ENCODE peak calls at places on chromosomes 11 and 22, in four cellular contexts. J, U, O and V are unnamed samples.

GRCh38 chr22:41367039-41367679 is 14.6 kb upstream of the TEF start:
- DNase-seq in J (peak), U (peak), O (no peak), V (peak)

GRCh38 chr11:120027546-120028180 is 110.2 kb downstream of the TRIM29 start:
- DNase-seq in J (no peak), U (no peak), O (no peak), V (no peak)

GRCh38 chr11:8097926-8098325 is 16.9 kb downstream of the TUB start:
- DNase-seq in J (no peak), U (no peak), O (no peak), V (no peak)

GRCh38 chr11:127693686-127694085 is 693.1 kb upstream of the KIRREL3 start:
- DNase-seq in J (no peak), U (no peak), O (no peak), V (no peak)

GRCh38 chr22:32271389-32271788 is 16.2 kb upstream of the SLC5A4 start:
- DNase-seq in J (no peak), U (no peak), O (no peak), V (no peak)

GRCh38 chr11:87769626-87770025 is 405.6 kb downstream of the RAB38 start:
- DNase-seq in J (no peak), U (no peak), O (no peak), V (no peak)

GRCh38 chr22:30241576-30242371 is 4.8 kb downstream of the LIF start:
- DNase-seq in J (no peak), U (peak), O (no peak), V (no peak)

GRCh38 chr11:57345555-57346151 is 7.5 kb downstream of the P2RX3 start:
- DNase-seq in J (peak), U (peak), O (peak), V (peak)

GRCh38 chr11:12182650-12183511 is 72.5 kb downstream of the MICAL2 start:
- DNase-seq in J (peak), U (peak), O (peak), V (peak)

GRCh38 chr11:3147257-3147619 is 17.9 kb downstream of the OSBPL5 start:
- DNase-seq in J (peak), U (no peak), O (no peak), V (no peak)

GRCh38 chr11:95697614-95698408 is 91.8 kb downstream of the FAM76B start:
- DNase-seq in J (no peak), U (peak), O (no peak), V (no peak)

GRCh38 chr11:65380460-65381126 is 1.9 kb downstream of the SLC25A45 start:
- DNase-seq in J (no peak), U (no peak), O (peak), V (no peak)

GRCh38 chr11:316031-316701 is 2.3 kb downstream of the IFITM1 start:
- DNase-seq in J (no peak), U (no peak), O (no peak), V (no peak)

GRCh38 chr22:41445171-41446056 is 1.2 kb downstream of the TOB2 start:
- DNase-seq in J (peak), U (no peak), O (no peak), V (no peak)

GRCh38 chr11:14904745-14905103 is 12.7 kb upstream of the CYP2R1 start:
- DNase-seq in J (peak), U (peak), O (no peak), V (peak)

GRCh38 chr11:9176550-9176949 is 85.2 kb upstream of the SCUBE2 start:
- DNase-seq in J (peak), U (no peak), O (no peak), V (no peak)

GRCh38 chr11:2582958-2583604 is 116.7 kb downstream of the KCNQ1OT1 start:
- DNase-seq in J (no peak), U (no peak), O (no peak), V (no peak)

GRCh38 chr22:39688186-39688768 is 117.7 kb downstream of the CACNA1I start:
- DNase-seq in J (no peak), U (no peak), O (no peak), V (no peak)

GRCh38 chr11:91303754-91304153 is 920.9 kb upstream of the FAT3 start:
- DNase-seq in J (no peak), U (no peak), O (no peak), V (no peak)

GRCh38 chr11:116790167-116791001 is 1.3 kb downstream of the APOA5 start:
- DNase-seq in J (no peak), U (no peak), O (no peak), V (no peak)

GRCh38 chr22:33894515-33894914 is 25.8 kb downstream of the LARGE1 start:
- DNase-seq in J (no peak), U (no peak), O (no peak), V (no peak)

GRCh38 chr11:1749020-1749758 is 1.2 kb downstream of the IFITM10 start:
- DNase-seq in J (peak), U (peak), O (no peak), V (no peak)

GRCh38 chr22:32661296-32661695 is 140.2 kb upstream of the TIMP3 start:
- DNase-seq in J (peak), U (peak), O (no peak), V (peak)

GRCh38 chr11:70440206-70440605 is 41.9 kb downstream of the CTTN start:
- DNase-seq in J (no peak), U (no peak), O (no peak), V (no peak)

GRCh38 chr11:15665368-15665871 is 550.7 kb downstream of the INSC start:
- DNase-seq in J (no peak), U (peak), O (peak), V (no peak)

GRCh38 chr11:47551086-47551485 is 1.8 kb downstream of the CELF1 start:
- DNase-seq in J (peak), U (peak), O (no peak), V (no peak)

GRCh38 chr11:65506770-65507485 is 8.1 kb downstream of the MALAT1 start:
- DNase-seq in J (peak), U (peak), O (peak), V (peak)

GRCh38 chr11:46918087-46918751 is at the start of gene LRP4:
- DNase-seq in J (peak), U (peak), O (peak), V (no peak)

GRCh38 chr22:22867996-22868715 is 19.5 kb upstream of the IGLL5 start:
- DNase-seq in J (no peak), U (no peak), O (no peak), V (no peak)

GRCh38 chr11:9285850-9286587 is 20.9 kb upstream of the DENND5A start:
- DNase-seq in J (peak), U (no peak), O (no peak), V (no peak)

GRCh38 chr11:16402654-16403447 is 46.5 kb upstream of the SOX6 start:
- DNase-seq in J (no peak), U (no peak), O (no peak), V (no peak)

GRCh38 chr11:124915541-124916369 is 3.3 kb upstream of the HEPN1 start:
- DNase-seq in J (peak), U (peak), O (no peak), V (no peak)

GRCh38 chr22:41831383-41831782 is 1.5 kb upstream of the SREBF2 start:
- DNase-seq in J (peak), U (peak), O (no peak), V (no peak)

GRCh38 chr11:134727636-134728035 is 315.6 kb upstream of the B3GAT1 start:
- DNase-seq in J (no peak), U (no peak), O (no peak), V (no peak)

GRCh38 chr22:24481641-24482040 is 13.5 kb upstream of the UPB1 start:
- DNase-seq in J (no peak), U (no peak), O (no peak), V (no peak)

GRCh38 chr11:1499261-1499890 is 12.8 kb upstream of the MOB2 start:
- DNase-seq in J (no peak), U (no peak), O (no peak), V (no peak)

GRCh38 chr22:49332691-49333090 is 495.0 kb downstream of the BRD1 start:
- DNase-seq in J (no peak), U (no peak), O (no peak), V (no peak)

GRCh38 chr22:38174626-38175025 is 7.0 kb downstream of the PLA2G6 start:
- DNase-seq in J (no peak), U (no peak), O (no peak), V (no peak)

GRCh38 chr11:64610596-64610995 is 19.6 kb downstream of the SLC22A12 start:
- DNase-seq in J (no peak), U (no peak), O (no peak), V (no peak)

GRCh38 chr11:68122936-68123539 is 1.9 kb upstream of the CHKA start:
- DNase-seq in J (no peak), U (no peak), O (peak), V (no peak)

DNA sequence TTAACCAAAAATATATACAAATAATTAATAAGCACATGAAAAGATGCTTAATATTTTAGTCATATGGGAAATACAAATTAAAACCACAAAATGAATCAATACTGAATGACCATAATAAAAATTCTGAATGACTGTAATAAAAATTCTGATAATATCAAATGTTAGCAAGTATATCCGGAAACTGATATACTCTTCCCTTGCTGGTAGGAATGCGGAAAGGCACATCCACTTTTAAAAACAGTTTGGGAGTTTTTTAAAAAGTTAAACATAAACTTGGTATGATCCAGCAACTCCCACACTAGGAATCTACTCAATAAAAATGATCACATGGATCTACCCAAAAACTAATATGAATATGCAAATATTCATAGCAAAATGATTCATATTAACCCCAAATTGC is 30.8 kb upstream of the GRIA4 start:
- DNase-seq in J (peak), U (no peak), O (no peak), V (no peak)
- TF ChIP-seq CTCF in J (no peak), U (no peak), O (no peak), V (no peak)

DNA sequence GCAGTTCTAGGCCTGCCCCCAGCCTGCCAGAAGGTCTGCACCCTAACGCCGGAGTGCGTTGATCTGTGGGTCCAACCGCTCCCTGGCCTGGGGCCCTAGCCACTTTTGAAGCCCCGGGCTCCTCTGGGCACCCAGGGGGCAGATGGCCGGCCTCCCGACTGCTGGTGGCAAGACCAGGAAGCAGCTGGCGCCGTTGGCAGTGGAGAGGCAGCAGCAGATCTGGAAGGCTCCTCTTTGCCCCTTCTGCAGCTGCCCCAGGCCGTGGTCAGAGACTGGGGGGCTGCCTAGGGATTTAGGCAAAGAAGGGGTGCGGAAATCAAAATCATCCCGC is 445 bp upstream of the VWCE start:
- DNase-seq in J (peak), U (no peak), O (no peak), V (no peak)
- H3K4me3 ChIP-seq in J (peak), U (peak), O (peak), V (peak)

GRCh38 chr22:37145415-37146385 is 4.0 kb downstream of the IL2RB start:
- DNase-seq in J (no peak), U (peak), O (no peak), V (no peak)

GRCh38 chr22:37147186-37147990 is 2.3 kb downstream of the IL2RB start:
- DNase-seq in J (no peak), U (no peak), O (no peak), V (no peak)

GRCh38 chr22:37146507-37147180 is 3.1 kb downstream of the IL2RB start:
- DNase-seq in J (no peak), U (no peak), O (no peak), V (no peak)

GRCh38 chr22:37148742-37149665 is 712 bp downstream of the IL2RB start:
- DNase-seq in J (no peak), U (no peak), O (no peak), V (no peak)

DNA sequence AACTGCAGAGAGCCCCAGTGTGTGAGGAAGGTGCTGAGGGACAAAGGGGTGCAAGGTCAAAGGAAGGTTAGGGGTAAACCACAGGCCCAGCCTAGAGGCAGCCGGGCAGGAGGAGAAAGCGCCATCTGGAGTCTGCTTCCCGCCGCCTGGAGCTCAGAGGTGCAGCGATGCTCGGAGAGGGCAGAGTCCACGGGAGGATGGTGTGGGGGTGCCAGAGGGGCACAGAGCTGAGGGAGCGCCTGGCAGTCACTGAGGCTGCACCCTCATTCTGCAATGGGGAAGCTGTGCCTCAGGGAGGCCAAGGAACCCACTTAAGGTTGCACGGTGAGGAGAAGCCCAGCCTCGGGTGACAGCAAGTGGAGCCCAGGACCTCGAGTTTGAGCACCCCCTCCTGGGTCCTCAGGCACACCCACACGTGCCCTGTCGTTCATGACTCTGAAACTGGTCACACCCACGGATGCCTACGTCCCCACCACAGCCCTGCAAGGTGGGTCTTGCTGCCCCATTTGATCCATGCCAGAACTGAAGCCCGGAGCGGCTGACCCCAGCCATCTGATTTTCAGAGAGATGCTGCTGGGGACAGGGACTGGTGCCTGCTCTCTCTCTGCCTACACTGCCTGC is 1.6 kb downstream of the IL2RB start:
- DNase-seq in J (no peak), U (no peak), O (no peak), V (no peak)
- TF ChIP-seq CTCF in J (no peak), U (no peak), O (peak), V (no peak)

DNA sequence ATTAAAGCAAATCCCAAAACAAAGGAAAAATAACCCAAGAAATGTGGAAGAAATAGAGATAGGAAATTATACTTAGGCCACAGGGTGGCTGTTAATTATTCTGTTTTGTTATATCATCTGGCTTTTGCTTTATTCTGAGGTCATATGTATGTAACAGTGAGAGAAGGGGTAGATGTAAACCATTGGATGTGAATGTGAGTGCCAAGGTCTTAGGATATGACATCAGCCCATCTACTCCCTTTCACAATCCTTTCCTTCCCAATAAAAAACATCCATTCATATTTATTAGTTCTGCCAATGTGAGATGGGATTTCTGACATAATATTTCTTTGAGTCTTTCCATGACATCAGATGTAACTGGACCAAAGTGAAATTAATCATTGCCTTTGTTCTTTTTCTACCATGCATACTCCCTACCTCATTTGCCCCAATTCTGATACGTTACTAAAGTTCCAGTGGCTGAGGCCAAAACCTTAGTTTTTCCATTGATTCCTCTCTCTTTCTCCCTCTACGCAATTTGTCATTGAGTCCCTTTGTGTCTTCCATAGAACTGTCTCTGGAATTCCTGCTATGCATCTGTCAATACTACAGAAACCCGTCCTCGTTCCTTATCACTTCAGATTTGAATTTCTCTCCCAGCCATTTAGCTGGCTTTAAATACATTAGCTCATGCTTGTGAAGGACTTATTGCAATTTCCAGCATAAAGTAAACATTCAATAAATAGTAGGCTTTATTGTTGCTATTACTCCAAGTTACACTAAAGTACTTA is 170.3 kb downstream of the ARHGAP42 start:
- DNase-seq in J (no peak), U (no peak), O (no peak), V (no peak)
- H3K4me3 ChIP-seq in J (no peak), U (no peak), O (no peak), V (no peak)

GRCh38 chr22:20002098-20002497 is 14.5 kb downstream of the ARVCF start:
- DNase-seq in J (no peak), U (no peak), O (no peak), V (no peak)

GRCh38 chr22:19998232-19998951 is 18.2 kb downstream of the ARVCF start:
- DNase-seq in J (no peak), U (no peak), O (no peak), V (no peak)

GRCh38 chr22:20001082-20001638 is 15.5 kb downstream of the ARVCF start:
- DNase-seq in J (no peak), U (no peak), O (no peak), V (no peak)

GRCh38 chr22:19998991-19999820 is 17.4 kb downstream of the ARVCF start:
- DNase-seq in J (no peak), U (no peak), O (no peak), V (no peak)

DNA sequence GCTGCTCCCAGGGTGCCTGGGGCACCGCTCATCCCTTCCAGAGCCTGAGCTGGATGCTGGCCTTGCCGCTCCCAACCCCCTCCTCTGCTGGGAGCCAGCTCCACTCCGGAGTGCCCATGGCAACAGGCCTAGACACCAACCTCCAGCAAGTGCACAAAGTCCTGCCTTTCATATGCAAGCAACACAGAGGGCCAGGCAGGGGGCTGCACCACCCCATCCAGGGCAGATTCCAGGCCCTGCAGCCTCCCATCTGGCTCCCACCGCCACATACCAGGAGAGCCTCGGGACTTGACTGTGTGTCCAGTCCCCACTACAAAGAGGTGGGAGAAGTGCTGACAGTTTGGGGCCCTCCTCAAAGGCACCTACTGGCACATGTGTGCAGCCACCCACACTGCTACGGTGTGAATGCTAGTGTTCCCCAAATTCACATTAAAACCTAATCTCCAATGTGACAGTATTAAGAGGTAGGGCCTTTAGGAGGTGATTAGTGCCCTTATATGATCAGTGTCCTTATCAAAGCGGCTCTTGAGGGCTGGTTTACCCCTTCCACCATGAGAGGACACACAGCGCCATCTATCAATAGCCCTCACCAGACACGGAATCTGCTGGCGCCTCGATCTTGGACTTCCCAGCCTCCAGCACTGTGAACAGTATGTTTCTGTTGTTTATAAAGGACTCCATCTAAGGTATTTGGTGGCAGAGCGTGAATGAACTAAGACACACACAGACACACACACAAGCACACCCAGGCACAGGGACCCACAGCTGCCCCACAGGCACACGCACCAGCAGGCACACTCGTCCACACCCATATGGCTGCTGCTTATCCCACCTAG is 16.2 kb downstream of the ARVCF start:
- DNase-seq in J (no peak), U (no peak), O (no peak), V (no peak)
- TF ChIP-seq CTCF in J (no peak), U (no peak), O (no peak), V (no peak)

GRCh38 chr22:36991220-36991619 is 28.0 kb downstream of the TST start:
- DNase-seq in J (no peak), U (no peak), O (no peak), V (no peak)

GRCh38 chr22:36985490-36985889 is 33.8 kb downstream of the TST start:
- DNase-seq in J (no peak), U (no peak), O (no peak), V (no peak)

GRCh38 chr22:36982136-36982535 is 37.1 kb downstream of the TST start:
- DNase-seq in J (no peak), U (no peak), O (no peak), V (no peak)

GRCh38 chr22:36986242-36986821 is 32.9 kb downstream of the TST start:
- DNase-seq in J (peak), U (no peak), O (no peak), V (no peak)

GRCh38 chr22:36988075-36988474 is 31.2 kb downstream of the TST start:
- DNase-seq in J (no peak), U (no peak), O (no peak), V (no peak)
- H3K4me3 ChIP-seq in J (no peak), U (no peak), O (no peak), V (no peak)